ENCODE peak calls at places on chromosomes 7 and 10, in ten cellular contexts. I is GM12891, T is testis, L is adrenal gland, U is HCT116, F is lower leg skin, E is right lobe of liver, G is gastrocnemius medialis, H is A549, Z is Peyer's patch. X is an unnamed sample.
A peak's percentile ranks its signal among the peaks of the same experiment; 100 is the strongest.

GRCh38 chr7:95545007-95545615 is 51.2 kb downstream of the PDK4 start:
- DNase-seq in I (no peak), T (peak; percentile 62), L (peak; percentile 68), U (peak; percentile 47), F (no peak), E (peak; percentile 64), G (peak; percentile 66), H (peak; percentile 71), Z (peak; percentile 80), X (peak; percentile 16)

GRCh38 chr7:41612798-41613197 is 90.1 kb downstream of the INHBA start:
- DNase-seq in I (no peak), T (no peak), L (no peak), U (no peak), F (no peak), E (no peak), G (no peak), H (no peak), Z (no peak), X (no peak)

GRCh38 chr7:65731562-65732035 is 141.3 kb upstream of the VKORC1L1 start:
- DNase-seq in I (no peak), T (no peak), L (no peak), U (no peak), F (no peak), E (no peak), G (no peak), H (no peak), Z (no peak), X (no peak)

GRCh38 chr7:37514520-37514919 is 65.9 kb upstream of the ELMO1 start:
- DNase-seq in I (no peak), T (no peak), L (no peak), U (no peak), F (no peak), E (no peak), G (no peak), H (no peak), Z (no peak), X (no peak)

GRCh38 chr7:155378580-155378934 is 79.4 kb upstream of the EN2 start:
- DNase-seq in I (no peak), T (no peak), L (no peak), U (no peak), F (no peak), E (no peak), G (no peak), H (no peak), Z (no peak), X (no peak)

GRCh38 chr7:48611993-48612392 is 312.4 kb upstream of the CDC14C start:
- DNase-seq in I (no peak), T (no peak), L (no peak), U (no peak), F (no peak), E (no peak), G (no peak), H (no peak), Z (no peak), X (no peak)

GRCh38 chr7:23373151-23374004 is 74.2 kb downstream of the MALSU1 start:
- DNase-seq in I (no peak), T (no peak), L (no peak), U (no peak), F (no peak), E (no peak), G (no peak), H (no peak), Z (no peak), X (peak; percentile 30)

GRCh38 chr10:69807122-69807521 is 5.4 kb downstream of the COL13A1 start:
- DNase-seq in I (no peak), T (no peak), L (no peak), U (peak; percentile 45), F (no peak), E (no peak), G (no peak), H (peak; percentile 50), Z (no peak), X (no peak)

GRCh38 chr7:126443951-126444350 is 808.8 kb downstream of the GRM8 start:
- DNase-seq in I (no peak), T (no peak), L (no peak), U (no peak), F (no peak), E (no peak), G (no peak), H (no peak), Z (no peak), X (no peak)

GRCh38 chr10:72328829-72329204 is 25.9 kb downstream of the DNAJB12 start:
- DNase-seq in I (no peak), T (no peak), L (peak; percentile 38), U (no peak), F (no peak), E (no peak), G (no peak), H (no peak), Z (no peak), X (peak; percentile 77)

DNA sequence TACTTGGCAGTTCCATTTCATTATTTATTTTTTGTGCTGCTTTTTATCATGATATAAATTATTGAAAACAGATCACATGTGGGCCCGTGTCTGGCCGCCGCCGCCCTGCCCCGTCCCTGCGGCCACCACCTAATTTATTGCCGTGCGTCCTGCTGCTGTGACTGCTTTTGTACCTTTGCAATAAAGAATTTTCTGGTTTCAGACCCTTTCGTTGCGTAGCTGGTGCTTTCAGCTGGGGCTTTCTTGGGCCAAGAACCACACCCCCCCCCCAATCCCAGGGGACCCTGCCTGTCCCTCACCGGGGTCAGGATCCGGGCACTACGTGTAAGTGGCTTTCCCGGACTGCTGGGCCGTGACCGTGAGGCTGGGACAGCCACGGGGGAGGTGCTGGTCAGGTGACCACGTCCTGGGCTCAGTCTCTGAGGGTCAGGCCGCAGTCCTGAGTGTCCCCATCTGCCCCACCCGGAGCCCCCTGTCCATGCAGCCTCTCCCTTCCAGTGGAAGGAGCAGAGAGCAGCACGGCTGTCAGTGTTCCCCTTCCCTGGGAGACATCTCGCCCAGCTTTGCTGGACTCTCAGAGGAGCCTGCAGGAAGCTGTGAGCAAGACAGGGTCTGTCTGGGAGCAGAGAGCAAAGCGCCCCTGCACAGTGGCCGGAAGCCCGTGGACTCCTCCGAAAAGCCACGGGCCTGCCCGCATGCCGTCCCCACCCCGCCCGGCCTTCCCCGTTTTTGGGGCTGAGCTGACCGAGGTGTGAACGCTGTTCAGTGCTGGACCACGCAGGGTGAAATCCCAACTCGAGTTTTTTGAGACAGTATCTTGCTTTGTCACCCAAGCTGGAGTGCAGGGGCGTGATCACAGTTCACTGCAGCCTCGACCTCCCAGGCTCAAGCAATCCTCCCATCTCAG is 12.6 kb downstream of the MAFK start:
- DNase-seq in I (no peak), T (no peak), L (no peak), U (no peak), F (no peak), E (peak; percentile 52), G (no peak), H (peak; percentile 74), Z (no peak), X (no peak)
- TF ChIP-seq POLR2A in I (peak; percentile 5), T (no peak), L (no peak), U (no peak), F (no peak), E (no peak), G (no peak), H (peak; percentile 27), Z (no peak), X (no peak)

GRCh38 chr10:131912620-131913019 is 11.8 kb downstream of the PPP2R2D start:
- DNase-seq in I (no peak), T (no peak), L (no peak), U (no peak), F (no peak), E (no peak), G (no peak), H (no peak), Z (peak; percentile 6), X (no peak)
- TF ChIP-seq POLR2A in I (no peak), T (no peak), L (no peak), U (no peak), F (no peak), E (no peak), G (no peak), H (no peak), Z (no peak), X (no peak)

GRCh38 chr10:117729156-117729555 is 186.6 kb downstream of the EMX2 start:
- DNase-seq in I (no peak), T (no peak), L (no peak), U (no peak), F (no peak), E (no peak), G (no peak), H (no peak), Z (no peak), X (no peak)
- TF ChIP-seq POLR2A in I (no peak), T (no peak), L (no peak), U (no peak), F (no peak), E (no peak), G (no peak), H (no peak), Z (no peak), X (no peak)

GRCh38 chr7:116527521-116527920 is 2.7 kb downstream of the CAV1 start:
- DNase-seq in I (no peak), T (no peak), L (no peak), U (no peak), F (no peak), E (no peak), G (no peak), H (no peak), Z (no peak), X (no peak)

GRCh38 chr7:116526897-116527296 is 2.1 kb downstream of the CAV1 start:
- DNase-seq in I (no peak), T (no peak), L (no peak), U (no peak), F (no peak), E (no peak), G (no peak), H (no peak), Z (no peak), X (no peak)

GRCh38 chr7:116524609-116525297 is at the start of gene CAV1:
- DNase-seq in I (no peak), T (peak; percentile 83), L (peak; percentile 51), U (peak; percentile 92), F (peak; percentile 97), E (peak; percentile 77), G (peak; percentile 58), H (peak; percentile 96), Z (peak; percentile 79), X (no peak)

GRCh38 chr7:116525298-116525912 is 569 bp downstream of the CAV1 start:
- DNase-seq in I (peak; percentile 44), T (peak; percentile 28), L (no peak), U (no peak), F (peak; percentile 92), E (peak; percentile 56), G (peak; percentile 22), H (peak; percentile 45), Z (peak; percentile 68), X (no peak)

DNA sequence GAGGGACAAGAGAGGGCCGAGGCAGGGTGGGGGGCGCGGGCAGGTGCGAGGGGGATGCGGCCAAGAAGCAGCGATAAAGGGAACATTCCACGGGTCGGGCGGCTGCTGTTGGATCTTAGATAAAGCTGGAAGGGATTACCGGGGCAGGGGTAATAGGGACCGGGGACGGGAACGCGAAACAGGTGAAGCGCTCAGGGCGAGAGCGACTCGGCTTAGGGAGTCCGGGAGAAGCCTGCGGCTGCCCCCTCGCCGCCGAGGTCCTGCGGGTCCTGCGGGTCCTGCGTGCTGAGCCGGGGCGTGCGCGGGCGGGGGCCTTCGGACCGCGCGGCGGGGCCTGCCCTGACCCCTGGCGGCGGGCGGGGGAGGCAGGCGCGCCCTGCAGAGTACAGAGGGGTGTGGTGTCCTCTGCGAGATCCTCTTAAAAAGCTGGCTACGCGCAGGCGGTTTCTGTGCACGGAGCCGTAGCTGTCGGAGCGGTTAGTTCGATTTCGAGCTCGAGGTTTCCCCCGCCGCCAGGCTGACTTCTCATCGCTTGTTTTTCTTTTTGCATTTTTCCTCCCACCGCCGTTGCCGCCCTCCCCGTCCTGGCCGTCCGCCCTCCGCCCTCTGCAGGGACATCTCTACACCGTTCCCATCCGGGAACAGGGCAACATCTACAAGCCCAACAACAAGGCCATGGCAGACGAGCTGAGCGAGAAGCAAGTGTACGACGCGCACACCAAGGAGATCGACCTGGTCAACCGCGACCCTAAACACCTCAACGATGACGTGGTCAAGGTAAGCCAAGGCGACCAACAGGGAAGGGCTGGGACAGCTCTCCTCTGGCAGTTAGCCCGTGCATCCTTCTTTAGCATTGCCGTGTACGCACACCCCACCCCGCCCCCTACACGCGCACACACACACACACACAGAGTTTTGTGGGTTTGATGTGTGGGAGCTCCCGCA is 1.3 kb downstream of the CAV1 start:
- DNase-seq in I (peak; percentile 88), T (peak; percentile 79), L (peak; percentile 59), U (no peak), F (peak; percentile 95), E (peak; percentile 78), G (peak; percentile 55), H (peak; percentile 90), Z (peak; percentile 85), X (peak; percentile 63)
- TF ChIP-seq POLR2A in I (no peak), T (no peak), L (no peak), U (peak; percentile 67), F (no peak), E (no peak), G (peak; percentile 58), H (peak; percentile 30), Z (no peak), X (no peak)